ENCODE peak calls at places on chromosomes 6 and 20, in four cellular contexts. O is right cardiac atrium; P is left cardiac atrium; C is activated CD8-positive, alpha-beta memory T cell treated with anti-CD3 and anti-CD28 coated beads, Interleukin-2, amount 10 ng/mL, durations not matched to agents 7 days and 5 days. E is an unnamed sample.
A peak's percentile ranks its signal among the peaks of the same experiment; 100 is the strongest.

GRCh38 chr6:25829375-25829774 is 2.5 kb downstream of the SLC17A1 start:
- ATAC-seq in O (no peak), P (no peak), C (peak; percentile 47), E (peak; percentile 96)

GRCh38 chr20:6768228-6769185 is 1.0 kb downstream of the BMP2 start:
- ATAC-seq in P (peak; percentile 27), C (no peak), O (peak; percentile 39), E (no peak)

GRCh38 chr6:138832182-138832581 is 36.3 kb downstream of the ECT2L start:
- ATAC-seq in C (no peak), O (no peak), P (no peak), E (no peak)

GRCh38 chr6:88142299-88142668 is 23.9 kb downstream of the CNR1 start:
- ATAC-seq in O (no peak), P (no peak), C (no peak), E (no peak)

GRCh38 chr6:92715991-92716390 is 703.4 kb downstream of the EPHA7 start:
- ATAC-seq in P (no peak), O (no peak), C (no peak), E (no peak)

GRCh38 chr6:6981923-6982322 is 125.8 kb upstream of the RREB1 start:
- ATAC-seq in P (no peak), C (no peak), O (no peak), E (no peak)

GRCh38 chr6:14429396-14429795 is 311.8 kb downstream of the CD83 start:
- ATAC-seq in P (no peak), C (no peak), O (no peak), E (no peak)

GRCh38 chr6:165834613-165835259 is 171.7 kb upstream of the PDE10A start:
- ATAC-seq in C (no peak), P (peak; percentile 61), O (peak; percentile 43), E (no peak)

GRCh38 chr20:62368629-62369507 is 1.8 kb upstream of the LAMA5 start:
- ATAC-seq in P (peak; percentile 5), O (peak; percentile 3), C (no peak), E (no peak)

GRCh38 chr20:19621072-19621471 is 137.0 kb upstream of the RIN2 start:
- ATAC-seq in O (no peak), P (no peak), C (no peak), E (no peak)

GRCh38 chr6:18477301-18477941 is 90.3 kb downstream of the RNF144B start:
- ATAC-seq in C (no peak), P (no peak), O (peak; percentile 55), E (no peak)

GRCh38 chr20:59939052-59939878 is 840 bp downstream of the PPP1R3D start:
- ATAC-seq in C (no peak), P (peak; percentile 20), O (peak; percentile 46), E (no peak)

GRCh38 chr6:75098709-75099108 is 107.1 kb downstream of the COL12A1 start:
- ATAC-seq in O (peak; percentile 98), C (no peak), P (peak; percentile 99), E (no peak)

GRCh38 chr20:49272654-49273053 is 5.2 kb downstream of the ZNFX1 start:
- ATAC-seq in C (peak; percentile 13), O (no peak), P (no peak), E (no peak)

GRCh38 chr6:82567621-82568020 is 204.0 kb downstream of the TPBG start:
- ATAC-seq in O (no peak), C (no peak), P (no peak), E (no peak)

GRCh38 chr6:117459447-117459944 is 23.0 kb upstream of the DCBLD1 start:
- ATAC-seq in P (no peak), C (no peak), O (no peak), E (no peak)

GRCh38 chr6:68778356-68779020 is 143.4 kb downstream of the ADGRB3 start:
- ATAC-seq in C (no peak), O (peak; percentile 87), P (peak; percentile 78), E (no peak)

GRCh38 chr20:32664352-32665159 is 9.2 kb downstream of the C20orf203 start:
- ATAC-seq in C (no peak), O (peak; percentile 57), P (peak; percentile 23), E (peak; percentile 9)

GRCh38 chr20:10115021-10115420 is 80.2 kb downstream of the ANKEF1 start:
- ATAC-seq in O (no peak), P (no peak), C (no peak), E (peak; percentile 67)

GRCh38 chr6:157260735-157261134 is 62.6 kb downstream of the TMEM242 start:
- ATAC-seq in C (no peak), O (no peak), P (no peak), E (no peak)

GRCh38 chr20:59518881-59519706 is 85.2 kb upstream of the PHACTR3 start:
- ATAC-seq in P (peak; percentile 34), C (peak; percentile 73), O (peak; percentile 61), E (peak; percentile 67)

GRCh38 chr6:26389349-26389799 is 6.5 kb downstream of the BTN2A2 start:
- ATAC-seq in C (no peak), O (no peak), P (no peak), E (no peak)

GRCh38 chr6:45713981-45714685 is 301.5 kb downstream of the CLIC5 start:
- ATAC-seq in P (no peak), O (no peak), C (no peak), E (peak; percentile 22)

GRCh38 chr6:157386023-157386422 is 5.0 kb downstream of the ZDHHC14 start:
- ATAC-seq in P (no peak), O (no peak), C (no peak), E (no peak)

GRCh38 chr6:135647521-135647920 is 150.0 kb upstream of the AHI1 start:
- ATAC-seq in C (no peak), O (no peak), P (no peak), E (peak; percentile 85)

GRCh38 chr20:25859649-25860530 is 163.2 kb upstream of the ZNF337 start:
- ATAC-seq in O (peak; percentile 72), C (no peak), P (peak; percentile 62), E (peak; percentile 56)

GRCh38 chr20:53070714-53071392 is 98.7 kb downstream of the TSHZ2 start:
- ATAC-seq in O (no peak), P (no peak), C (no peak), E (peak; percentile 75)

GRCh38 chr20:50353289-50353961 is 156.8 kb upstream of the PTPN1 start:
- ATAC-seq in O (peak; percentile 24), P (no peak), C (no peak), E (no peak)

GRCh38 chr6:35936960-35937359 is 16.1 kb upstream of the SRPK1 start:
- ATAC-seq in P (no peak), O (no peak), C (no peak), E (no peak)

GRCh38 chr6:131033631-131034030 is 29.4 kb downstream of the EPB41L2 start:
- ATAC-seq in C (no peak), O (no peak), P (no peak), E (no peak)

GRCh38 chr6:79570802-79571367 is 33.7 kb upstream of the LCA5 start:
- ATAC-seq in O (peak; percentile 57), C (peak; percentile 39), P (peak; percentile 72), E (peak; percentile 39)

GRCh38 chr20:59772931-59773913 is 160.2 kb downstream of the SYCP2 start:
- ATAC-seq in P (no peak), C (no peak), O (no peak), E (no peak)

GRCh38 chr6:135322427-135323201 is 141.5 kb downstream of the MYB start:
- ATAC-seq in P (no peak), C (peak; percentile 25), O (no peak), E (no peak)

GRCh38 chr6:35811699-35811995 is 6.5 kb downstream of the LHFPL5 start:
- ATAC-seq in P (no peak), O (no peak), C (no peak), E (no peak)

GRCh38 chr6:39003072-39003471 is 45.5 kb upstream of the GLP1R start:
- ATAC-seq in P (no peak), C (no peak), O (no peak), E (no peak)

GRCh38 chr6:136608991-136609390 is 58.8 kb upstream of the MAP7 start:
- ATAC-seq in C (no peak), O (no peak), P (no peak), E (no peak)

GRCh38 chr20:3082306-3082951 is 2.1 kb downstream of the AVP start:
- ATAC-seq in O (peak; percentile 19), C (peak; percentile 25), P (peak; percentile 51), E (peak; percentile 30)

GRCh38 chr6:56690519-56691200 is 48.0 kb upstream of the DST start:
- ATAC-seq in P (no peak), C (no peak), O (no peak), E (no peak)

GRCh38 chr6:152268846-152269442 is 368.2 kb downstream of the SYNE1 start:
- ATAC-seq in O (no peak), P (no peak), C (no peak), E (no peak)